ENCODE peak calls at places on chromosomes 2 and 18, in four cellular contexts. I is CD4-positive, alpha-beta T cell; P is stimulated activated CD4-positive, alpha-beta T cell treated with anti-CD3 and anti-CD28 coated beads, TNF-alpha, amount 100 ng/mL, for 1 hour; U is nephron progenitor cell. X is an unnamed sample.

GRCh38 chr2:151857650-151858049 is 29.4 kb upstream of the ARL5A start:
- DNase-seq in P (no peak), I (no peak), U (no peak), X (no peak)

GRCh38 chr2:144554811-144555210 is 34.9 kb upstream of the ZEB2 start:
- DNase-seq in U (no peak), P (no peak), I (no peak), X (no peak)

GRCh38 chr18:41666251-41666650 is 288.8 kb upstream of the PIK3C3 start:
- DNase-seq in P (no peak), I (no peak), U (no peak), X (no peak)

GRCh38 chr2:239339726-239340654 is 60.8 kb downstream of the HDAC4 start:
- DNase-seq in U (no peak), P (no peak), I (no peak), X (no peak)

GRCh38 chr2:158637357-158637756 is 157.8 kb upstream of the DAPL1 start:
- DNase-seq in P (no peak), U (no peak), I (no peak), X (no peak)

GRCh38 chr18:23207191-23207955 is 72.1 kb downstream of the CABLES1 start:
- DNase-seq in U (no peak), I (no peak), P (no peak), X (no peak)

GRCh38 chr2:105383456-105383855 is 15.4 kb downstream of the FHL2 start:
- DNase-seq in U (no peak), I (no peak), P (no peak), X (no peak)

GRCh38 chr18:29028560-29028959 is 851.6 kb upstream of the CDH2 start:
- DNase-seq in U (no peak), P (no peak), I (no peak), X (no peak)

GRCh38 chr2:67854798-67855197 is 208.0 kb downstream of the C1D start:
- DNase-seq in I (no peak), U (no peak), P (no peak), X (no peak)

GRCh38 chr2:145724499-145724898 is 1204.6 kb upstream of the ZEB2 start:
- DNase-seq in P (no peak), I (no peak), U (no peak), X (no peak)

GRCh38 chr2:46803911-46804670 is 111.5 kb downstream of the MCFD2 start:
- DNase-seq in I (no peak), P (no peak), U (no peak), X (no peak)

GRCh38 chr18:2656237-2657042 is 914 bp downstream of the SMCHD1 start:
- DNase-seq in P (no peak), U (peak), I (peak), X (peak)

GRCh38 chr2:190486037-190486623 is 48.4 kb downstream of the NEMP2 start:
- DNase-seq in P (no peak), I (no peak), U (no peak), X (no peak)

GRCh38 chr2:127220102-127220806 is at the start of gene CYP27C1:
- DNase-seq in P (no peak), I (no peak), U (peak), X (no peak)

GRCh38 chr2:105660489-105660888 is 84.2 kb upstream of the NCK2 start:
- DNase-seq in P (no peak), U (no peak), I (no peak), X (no peak)

GRCh38 chr2:199977984-199978415 is 22.6 kb downstream of the MAIP1 start:
- DNase-seq in I (no peak), P (no peak), U (no peak), X (no peak)

X was measured in Right ventricle myocardium inferior.